ENCODE peak calls at places on chromosomes 11 and 22, in eight cellular contexts. W is colonic mucosa; X is left ventricle myocardium inferior; F is CD4-positive, alpha-beta T cell; Q is OCI-LY7; K is uterus; M is prostate gland; N is heart right ventricle. H is an unnamed sample.

GRCh38 chr11:69919659-69920499 is 100.7 kb upstream of the FGF3 start:
- DNase-seq in W (no peak), X (no peak), F (no peak), Q (no peak), K (peak; percentile 8), M (no peak), N (no peak), H (peak; percentile 1)

GRCh38 chr22:44093791-44094190 is 69.7 kb downstream of the PARVB start:
- DNase-seq in W (no peak), X (no peak), F (no peak), Q (no peak), K (no peak), M (no peak), N (no peak), H (no peak)

GRCh38 chr11:64713031-64713780 is 9.8 kb downstream of the NRXN2 start:
- DNase-seq in W (no peak), X (peak; percentile 27), F (no peak), Q (no peak), K (peak; percentile 42), M (peak; percentile 33), N (peak; percentile 45), H (no peak)

GRCh38 chr22:19174106-19175025 is 4.2 kb downstream of the SLC25A1 start:
- DNase-seq in W (no peak), X (no peak), F (no peak), Q (peak; percentile 83), K (peak; percentile 40), M (no peak), N (no peak), H (peak; percentile 68)

GRCh38 chr11:109150603-109151002 is 271.4 kb upstream of the C11orf87 start:
- DNase-seq in W (no peak), X (no peak), F (no peak), Q (no peak), K (no peak), M (no peak), N (no peak), H (no peak)

GRCh38 chr11:13284776-13285588 is 7.4 kb downstream of the BMAL1 start:
- DNase-seq in W (no peak), X (no peak), F (no peak), Q (no peak), K (no peak), M (no peak), N (no peak), H (no peak)

GRCh38 chr11:131694526-131695424 is 324.4 kb downstream of the NTM start:
- DNase-seq in W (peak; percentile 81), X (peak; percentile 80), F (peak; percentile 35), Q (peak; percentile 44), K (peak; percentile 72), M (peak; percentile 60), N (peak; percentile 85), H (peak; percentile 67)

GRCh38 chr22:42991010-42991651 is 23.8 kb downstream of the PACSIN2 start:
- DNase-seq in W (peak; percentile 67), X (no peak), F (no peak), Q (no peak), K (no peak), M (no peak), N (no peak), H (no peak)

GRCh38 chr11:69887330-69887729 is 68.1 kb upstream of the FGF3 start:
- DNase-seq in W (no peak), X (no peak), F (no peak), Q (no peak), K (no peak), M (no peak), N (no peak), H (no peak)

GRCh38 chr22:29096736-29097669 is 24.2 kb downstream of the KREMEN1 start:
- DNase-seq in W (peak; percentile 41), X (no peak), F (no peak), Q (no peak), K (no peak), M (peak; percentile 46), N (no peak), H (no peak)

GRCh38 chr22:23155143-23155542 is 9.9 kb downstream of the RAB36 start:
- DNase-seq in W (no peak), X (no peak), F (no peak), Q (no peak), K (no peak), M (no peak), N (no peak), H (no peak)

GRCh38 chr11:17423533-17424310 is 35.3 kb upstream of the KCNJ11 start:
- DNase-seq in W (peak; percentile 72), X (no peak), F (no peak), Q (no peak), K (no peak), M (no peak), N (no peak), H (no peak)

GRCh38 chr11:130612291-130612802 is 163.9 kb downstream of the ADAMTS15 start:
- DNase-seq in W (no peak), X (no peak), F (no peak), Q (no peak), K (no peak), M (no peak), N (no peak), H (no peak)

GRCh38 chr11:121466063-121466794 is 13.5 kb upstream of the SORL1-AS1 start:
- DNase-seq in W (peak; percentile 97), X (peak; percentile 83), F (peak; percentile 38), Q (peak; percentile 45), K (peak; percentile 93), M (peak; percentile 99), N (peak; percentile 79), H (peak; percentile 43)

GRCh38 chr11:117885777-117886176 is 9.3 kb upstream of the FXYD6 start:
- DNase-seq in W (peak; percentile 44), X (peak; percentile 87), F (no peak), Q (no peak), K (peak; percentile 97), M (no peak), N (peak; percentile 85), H (no peak)

GRCh38 chr22:23500508-23501208 is 79.4 kb downstream of the IGLL1 start:
- DNase-seq in W (no peak), X (no peak), F (no peak), Q (no peak), K (no peak), M (peak; percentile 40), N (no peak), H (no peak)

GRCh38 chr22:28034760-28035401 is 115.8 kb upstream of the PITPNB start:
- DNase-seq in W (peak; percentile 39), X (peak; percentile 84), F (peak; percentile 5), Q (no peak), K (peak; percentile 71), M (peak; percentile 79), N (peak; percentile 65), H (peak; percentile 76)

GRCh38 chr11:62497132-62497915 is 49.3 kb downstream of the AHNAK start:
- DNase-seq in W (peak; percentile 65), X (no peak), F (no peak), Q (peak; percentile 26), K (no peak), M (peak; percentile 30), N (no peak), H (no peak)

GRCh38 chr11:120224872-120225371 is 14.1 kb downstream of the OAF start:
- DNase-seq in W (no peak), X (peak; percentile 58), F (no peak), Q (peak; percentile 39), K (no peak), M (no peak), N (peak; percentile 56), H (no peak)

GRCh38 chr22:26806445-26807170 is 149.2 kb downstream of the MIAT start:
- DNase-seq in W (no peak), X (no peak), F (no peak), Q (no peak), K (no peak), M (no peak), N (no peak), H (no peak)

GRCh38 chr11:128481135-128481534 is 106.2 kb downstream of the ETS1 start:
- DNase-seq in W (no peak), X (no peak), F (no peak), Q (no peak), K (no peak), M (no peak), N (no peak), H (peak; percentile 76)

GRCh38 chr22:37982938-37983859 is 1.2 kb downstream of the SOX10 start:
- DNase-seq in W (no peak), X (no peak), F (no peak), Q (no peak), K (no peak), M (no peak), N (no peak), H (no peak)
- TF ChIP-seq CTCF in W (no peak), X (peak; percentile 30), F (peak; percentile 15), Q (peak; percentile 60), K (no peak), M (no peak), N (peak; percentile 8), H (peak; percentile 66)

DNA sequence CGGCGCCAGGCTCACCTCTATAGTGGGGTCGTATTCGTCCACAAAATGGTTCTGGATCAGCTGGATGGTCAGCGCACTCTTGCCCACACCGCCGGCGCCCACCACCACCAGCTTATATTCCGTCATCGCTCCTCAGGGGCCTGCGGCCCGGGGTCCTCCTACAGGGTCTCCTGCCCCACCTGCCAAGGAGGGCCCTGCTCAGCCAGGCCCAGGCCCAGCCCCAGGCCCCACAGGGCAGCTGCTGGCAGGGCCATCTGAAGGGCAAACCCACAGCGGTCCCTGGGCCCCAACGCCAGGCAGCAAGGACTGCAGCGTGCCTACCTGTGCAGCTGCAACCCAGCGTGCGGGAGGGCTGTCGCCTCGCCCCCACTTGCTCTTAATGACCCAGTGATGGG is 1.2 kb downstream of the HRAS start:
- DNase-seq in W (no peak), X (no peak), F (no peak), Q (no peak), K (peak; percentile 23), M (no peak), N (no peak), H (no peak)
- H3K27ac ChIP-seq in W (no peak overlapping the region), X (peak overlapping the region; percentile 91), F (no peak overlapping the region), Q (peak overlapping the region; percentile 34), K (no peak overlapping the region), M (peak overlapping the region; percentile 82), N (peak overlapping the region; percentile 75), H (no peak overlapping the region)

DNA sequence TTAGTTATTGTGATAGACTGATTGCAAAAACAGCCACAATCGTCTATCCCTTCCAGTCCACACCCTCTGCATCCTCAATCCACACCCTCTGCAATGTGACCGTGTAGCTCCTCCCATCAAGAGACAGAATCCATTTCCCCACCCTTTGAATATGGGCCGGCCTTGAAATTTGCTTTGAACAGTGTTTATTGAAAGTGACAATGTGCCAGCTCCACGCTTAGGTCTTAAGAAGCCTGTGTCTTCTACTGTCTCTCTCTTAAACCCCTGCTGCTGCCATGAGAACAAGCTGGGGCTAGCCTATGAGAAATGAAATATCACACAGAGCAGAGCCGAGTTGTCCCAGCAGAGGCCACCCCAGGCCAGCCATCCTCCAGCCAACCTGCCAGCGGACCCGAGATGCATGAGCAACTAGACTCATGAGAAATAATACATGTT is 22.3 kb upstream of the MICAL2 start:
- DNase-seq in W (peak; percentile 82), X (peak; percentile 68), F (no peak), Q (no peak), K (no peak), M (peak; percentile 69), N (peak; percentile 65), H (no peak)
- TF ChIP-seq CTCF in W (no peak), X (peak; percentile 72), F (no peak), Q (no peak), K (no peak), M (no peak), N (peak; percentile 77), H (peak; percentile 35)

GRCh38 chr11:101478587-101479375 is 105.0 kb downstream of the TRPC6 start:
- DNase-seq in W (no peak), X (no peak), F (no peak), Q (no peak), K (no peak), M (peak; percentile 71), N (no peak), H (no peak)
- H3K27ac ChIP-seq in W (no peak overlapping the region), X (no peak overlapping the region), F (no peak overlapping the region), Q (no peak overlapping the region), K (no peak overlapping the region), M (no peak overlapping the region), N (no peak overlapping the region), H (no peak overlapping the region)

H was measured in tibial nerve.